ENCODE peak calls at places on chromosomes 7 and 10, in ten cellular contexts. B is GM23248; G is coronary artery; V is activated T-helper 9 cell treated with anti-CD3 and anti-CD28 coated beads, Interleukin-2, amount 50 U/mL, for 16 hours; F is neural progenitor cell; J is activated CD8-positive, alpha-beta memory T cell treated with anti-CD3 and anti-CD28 coated beads for 1 hour; N is lower lobe of right lung; C is GM20000; P is activated T-cell treated with anti-CD3 and anti-CD28 coated beads, Interleukin-2, amount 50 U/mL, for 24 hours; M is SK-N-SH. U is an unnamed sample.

GRCh38 chr7:84218681-84219080 is 24.1 kb upstream of the SEMA3A start:
- DNase-seq in B (peak), G (no peak), V (no peak), F (no peak), J (no peak), N (no peak), C (no peak), P (no peak), M (no peak), U (no peak)

GRCh38 chr10:3747984-3748383 is 37.0 kb downstream of the KLF6 start:
- DNase-seq in B (no peak), G (no peak), V (no peak), F (no peak), J (no peak), N (no peak), C (no peak), P (no peak), M (no peak), U (no peak)

GRCh38 chr10:76082956-76083355 is 651.5 kb downstream of the LRMDA start:
- DNase-seq in B (peak), G (no peak), V (no peak), F (peak), J (no peak), N (no peak), C (no peak), P (no peak), M (no peak), U (no peak)

GRCh38 chr7:98567979-98568378 is 49.1 kb upstream of the NPTX2 start:
- DNase-seq in B (no peak), G (no peak), V (no peak), F (no peak), J (no peak), N (no peak), C (no peak), P (no peak), M (peak), U (no peak)

GRCh38 chr7:95808396-95808795 is 36.0 kb downstream of the DYNC1I1 start:
- DNase-seq in B (no peak), G (no peak), V (no peak), F (no peak), J (no peak), N (no peak), C (no peak), P (no peak), M (no peak), U (no peak)

GRCh38 chr10:104077282-104078151 is 8.2 kb downstream of the COL17A1 start:
- DNase-seq in B (no peak), G (no peak), V (no peak), F (peak), J (no peak), N (no peak), C (no peak), P (no peak), M (no peak), U (no peak)

GRCh38 chr10:52440612-52441285 is 126.7 kb downstream of the DKK1 start:
- DNase-seq in B (no peak), G (no peak), V (no peak), F (peak), J (no peak), N (no peak), C (no peak), P (no peak), M (no peak), U (no peak)

GRCh38 chr10:54402576-54402975 is 398.5 kb downstream of the PCDH15 start:
- DNase-seq in B (peak), G (no peak), V (no peak), F (peak), J (no peak), N (no peak), C (no peak), P (no peak), M (peak), U (no peak)

GRCh38 chr10:5888352-5888751 is 1.3 kb downstream of the ANKRD16 start:
- DNase-seq in B (peak), G (no peak), V (no peak), F (no peak), J (no peak), N (no peak), C (no peak), P (no peak), M (no peak), U (no peak)

U was measured in cortex of kidney.